ENCODE peak calls at places on chromosomes 6 and 20, in nine cellular contexts. K is Panc1, V is stomach, S is HL-60, E is HepG2, R is endothelial cell of umbilical vein, Y is GM23338, Q is SK-N-SH, O is suprapubic skin. C is an unnamed sample.

GRCh38 chr6:169923468-169924464 is 172.3 kb downstream of the ERMARD start:
- DNase-seq in S (no peak), Y (no peak), K (no peak), Q (no peak), R (no peak), E (no peak), O (no peak), V (no peak), C (no peak)

GRCh38 chr6:110491644-110492317 is 15.4 kb upstream of the SLC22A16 start:
- DNase-seq in O (no peak), R (no peak), Q (no peak), V (no peak), K (no peak), S (no peak), Y (peak; percentile 10), E (no peak), C (no peak)

GRCh38 chr6:82396964-82397761 is 33.5 kb downstream of the TPBG start:
- DNase-seq in V (no peak), Y (no peak), R (no peak), O (no peak), S (no peak), Q (no peak), K (peak; percentile 84), E (no peak), C (no peak)

GRCh38 chr20:46312075-46312944 is 4.0 kb upstream of the CDH22 start:
- DNase-seq in E (peak; percentile 24), O (no peak), Q (peak; percentile 87), Y (peak; percentile 84), S (no peak), R (no peak), K (no peak), V (peak; percentile 50), C (no peak)

GRCh38 chr6:131281471-131282270 is 146.4 kb downstream of the AKAP7 start:
- DNase-seq in V (no peak), Q (no peak), Y (peak; percentile 86), S (peak; percentile 26), R (peak; percentile 88), E (no peak), K (no peak), O (peak; percentile 62), C (no peak)

GRCh38 chr6:144710207-144710606 is 425.1 kb downstream of the UTRN start:
- DNase-seq in K (peak; percentile 25), E (no peak), S (no peak), Y (no peak), V (no peak), Q (no peak), O (no peak), R (peak; percentile 61), C (peak; percentile 40)

GRCh38 chr6:10947966-10948365 is 61.1 kb downstream of the SYCP2L start:
- DNase-seq in R (no peak), Y (no peak), V (no peak), E (no peak), Q (no peak), O (no peak), S (no peak), K (no peak), C (no peak)

GRCh38 chr6:41677430-41678045 is 39.3 kb downstream of the MDFI start:
- DNase-seq in Y (peak; percentile 35), V (no peak), S (no peak), K (no peak), R (no peak), Q (no peak), O (no peak), E (no peak), C (no peak)

GRCh38 chr6:53042112-53042511 is 23.1 kb upstream of the FBXO9 start:
- DNase-seq in E (peak; percentile 35), K (peak; percentile 68), S (no peak), R (peak; percentile 56), O (no peak), Q (no peak), Y (no peak), V (no peak), C (no peak)

GRCh38 chr6:24648276-24648675 is 2.3 kb upstream of the KIAA0319 start:
- DNase-seq in O (no peak), Q (no peak), K (no peak), E (no peak), V (no peak), S (no peak), R (no peak), Y (no peak), C (no peak)
- H3K4me3 ChIP-seq in O (no peak overlapping the region), Q (no peak overlapping the region), K (no peak overlapping the region), E (no peak overlapping the region), V (no peak overlapping the region), S (no peak overlapping the region), R (no peak overlapping the region), Y (no peak overlapping the region), C (no peak overlapping the region)

GRCh38 chr6:135938588-135939215 is 87.2 kb downstream of the PDE7B start:
- DNase-seq in Q (peak; percentile 33), E (peak; percentile 8), O (no peak), R (peak; percentile 14), Y (peak; percentile 64), S (peak; percentile 13), K (no peak), V (no peak), C (no peak)
- H3K27ac ChIP-seq in Q (peak overlapping the region; percentile 30), E (no peak overlapping the region), O (peak overlapping the region; percentile 5), R (no peak overlapping the region), Y (no peak overlapping the region), S (no peak overlapping the region), K (peak overlapping the region; percentile 9), V (peak overlapping the region; percentile 55), C (peak overlapping the region; percentile 43)

GRCh38 chr20:23187759-23188158 is 101.6 kb upstream of the CD93 start:
- DNase-seq in K (no peak), Q (no peak), O (no peak), Y (no peak), E (no peak), R (no peak), V (peak; percentile 53), S (no peak), C (no peak)
- TF ChIP-seq POLR2AphosphoS5 in K (no peak), Q (no peak), O (no peak), Y (no peak), E (no peak), R (no peak), V (no peak), S (no peak), C (no peak)

GRCh38 chr6:150413768-150414167 is 45.0 kb downstream of the IYD start:
- DNase-seq in V (no peak), S (no peak), Y (no peak), O (no peak), E (no peak), K (no peak), R (no peak), Q (no peak), C (no peak)
- H3K4me3 ChIP-seq in V (no peak overlapping the region), S (no peak overlapping the region), Y (no peak overlapping the region), O (no peak overlapping the region), E (no peak overlapping the region), K (no peak overlapping the region), R (no peak overlapping the region), Q (no peak overlapping the region), C (no peak overlapping the region)

GRCh38 chr6:35497571-35498406 is 910 bp upstream of the TEAD3 start:
- DNase-seq in R (peak; percentile 46), V (peak; percentile 56), E (peak; percentile 47), O (peak; percentile 89), Y (peak; percentile 90), K (no peak), S (peak; percentile 53), Q (peak; percentile 92), C (peak; percentile 71)
- H3K27ac ChIP-seq in R (no peak overlapping the region), V (peak overlapping the region; percentile 98), E (peak overlapping the region; percentile 44), O (peak overlapping the region; percentile 98), Y (peak overlapping the region; percentile 94), K (peak overlapping the region; percentile 82), S (peak overlapping the region; percentile 53), Q (peak overlapping the region; percentile 33), C (peak overlapping the region; percentile 98)

GRCh38 chr6:147204060-147204785 is at the start of gene STXBP5:
- DNase-seq in O (peak; percentile 77), R (peak; percentile 64), E (peak; percentile 22), Q (peak; percentile 66), Y (peak; percentile 66), S (peak; percentile 44), V (peak; percentile 66), K (no peak), C (no peak)
- TF ChIP-seq POLR2AphosphoS5 in O (peak; percentile 61), R (peak; percentile 27), E (no peak), Q (no peak), Y (peak; percentile 25), S (no peak), V (peak; percentile 66), K (no peak), C (no peak)

C was measured in breast epithelium.